ENCODE peak calls at places on chromosomes 13 and 19, in seven cellular contexts. One of them, this sample, is unnamed.
A peak's percentile ranks its signal among the peaks of the same experiment; 100 is the strongest.

GRCh38 chr19:18074192-18074591 is 12.5 kb downstream of the IL12RB1 start:
- DNase-seq in foreskin fibroblast: no peak
- DNase-seq in HepG2: peak; percentile 33
- DNase-seq in MCF 10A: no peak
- DNase-seq in adrenal gland: no peak
- DNase-seq in lower lobe of right lung: no peak
- DNase-seq in astrocyte of the cerebellum: no peak
- DNase-seq in this sample: no peak

GRCh38 chr19:31332096-31332495 is 17.1 kb downstream of the TSHZ3 start:
- DNase-seq in foreskin fibroblast: peak; percentile 62
- DNase-seq in MCF 10A: no peak
- DNase-seq in astrocyte of the cerebellum: no peak
- DNase-seq in HepG2: no peak
- DNase-seq in adrenal gland: no peak
- DNase-seq in lower lobe of right lung: no peak
- DNase-seq in this sample: no peak

GRCh38 chr13:21657538-21657937 is 13.3 kb upstream of the FGF9 start:
- DNase-seq in lower lobe of right lung: no peak
- DNase-seq in foreskin fibroblast: peak; percentile 35
- DNase-seq in HepG2: no peak
- DNase-seq in MCF 10A: peak; percentile 73
- DNase-seq in astrocyte of the cerebellum: no peak
- DNase-seq in adrenal gland: no peak
- DNase-seq in this sample: no peak

GRCh38 chr19:19817357-19817756 is 4.2 kb downstream of the ZNF506 start:
- DNase-seq in foreskin fibroblast: no peak
- DNase-seq in MCF 10A: no peak
- DNase-seq in lower lobe of right lung: no peak
- DNase-seq in adrenal gland: no peak
- DNase-seq in HepG2: no peak
- DNase-seq in astrocyte of the cerebellum: no peak
- DNase-seq in this sample: no peak

GRCh38 chr19:12806242-12807131 is at the start of gene RNASEH2A:
- DNase-seq in lower lobe of right lung: peak; percentile 94
- DNase-seq in adrenal gland: peak; percentile 88
- DNase-seq in foreskin fibroblast: peak; percentile 97
- DNase-seq in MCF 10A: peak; percentile 89
- DNase-seq in HepG2: peak; percentile 70
- DNase-seq in astrocyte of the cerebellum: peak; percentile 73
- DNase-seq in this sample: peak; percentile 75

GRCh38 chr13:26440111-26440510 is 117.4 kb upstream of the WASF3 start:
- DNase-seq in lower lobe of right lung: no peak
- DNase-seq in HepG2: no peak
- DNase-seq in foreskin fibroblast: no peak
- DNase-seq in astrocyte of the cerebellum: no peak
- DNase-seq in adrenal gland: no peak
- DNase-seq in MCF 10A: no peak
- DNase-seq in this sample: no peak

GRCh38 chr13:114118086-114118762 is 14.2 kb downstream of the RASA3 start:
- DNase-seq in astrocyte of the cerebellum: no peak
- DNase-seq in lower lobe of right lung: no peak
- DNase-seq in foreskin fibroblast: peak; percentile 57
- DNase-seq in MCF 10A: no peak
- DNase-seq in HepG2: peak; percentile 62
- DNase-seq in adrenal gland: no peak
- DNase-seq in this sample: no peak

GRCh38 chr13:51004918-51005460 is 95.4 kb downstream of the RNASEH2B start:
- DNase-seq in lower lobe of right lung: no peak
- DNase-seq in astrocyte of the cerebellum: no peak
- DNase-seq in HepG2: no peak
- DNase-seq in foreskin fibroblast: no peak
- DNase-seq in adrenal gland: no peak
- DNase-seq in MCF 10A: no peak
- DNase-seq in this sample: no peak

GRCh38 chr19:42553292-42554045 is 25.2 kb upstream of the CEACAM1 start:
- DNase-seq in foreskin fibroblast: peak; percentile 66
- DNase-seq in adrenal gland: no peak
- DNase-seq in MCF 10A: peak; percentile 26
- DNase-seq in HepG2: peak; percentile 40
- DNase-seq in astrocyte of the cerebellum: peak; percentile 26
- DNase-seq in lower lobe of right lung: no peak
- DNase-seq in this sample: no peak

GRCh38 chr19:45091031-45091918 is 1.7 kb upstream of the PPP1R37 start:
- DNase-seq in astrocyte of the cerebellum: peak; percentile 98
- DNase-seq in HepG2: no peak
- DNase-seq in lower lobe of right lung: peak; percentile 99
- DNase-seq in foreskin fibroblast: peak; percentile 100
- DNase-seq in MCF 10A: peak; percentile 99
- DNase-seq in adrenal gland: peak; percentile 98
- DNase-seq in this sample: peak; percentile 98
- TF ChIP-seq CTCF in astrocyte of the cerebellum: no peak
- TF ChIP-seq CTCF in HepG2: no peak
- TF ChIP-seq CTCF in lower lobe of right lung: no peak
- TF ChIP-seq CTCF in foreskin fibroblast: no peak
- TF ChIP-seq CTCF in MCF 10A: no peak
- TF ChIP-seq CTCF in adrenal gland: peak; percentile 5
- TF ChIP-seq CTCF in this sample: no peak

GRCh38 chr19:35153701-35154534 is 617 bp upstream of the FXYD5 start:
- DNase-seq in adrenal gland: no peak
- DNase-seq in astrocyte of the cerebellum: no peak
- DNase-seq in HepG2: no peak
- DNase-seq in lower lobe of right lung: peak; percentile 68
- DNase-seq in foreskin fibroblast: peak; percentile 72
- DNase-seq in MCF 10A: peak; percentile 63
- DNase-seq in this sample: peak; percentile 41

GRCh38 chr19:35149463-35149862 is 5.1 kb upstream of the FXYD5 start:
- DNase-seq in adrenal gland: no peak
- DNase-seq in MCF 10A: no peak
- DNase-seq in astrocyte of the cerebellum: no peak
- DNase-seq in HepG2: no peak
- DNase-seq in foreskin fibroblast: peak; percentile 25
- DNase-seq in lower lobe of right lung: no peak
- DNase-seq in this sample: no peak

GRCh38 chr19:35151273-35152065 is 3.1 kb upstream of the FXYD5 start:
- DNase-seq in adrenal gland: no peak
- DNase-seq in HepG2: no peak
- DNase-seq in astrocyte of the cerebellum: no peak
- DNase-seq in foreskin fibroblast: no peak
- DNase-seq in MCF 10A: no peak
- DNase-seq in lower lobe of right lung: no peak
- DNase-seq in this sample: no peak

GRCh38 chr19:35146746-35147466 is 3.9 kb downstream of the FXYD7 start:
- DNase-seq in MCF 10A: no peak
- DNase-seq in HepG2: no peak
- DNase-seq in astrocyte of the cerebellum: no peak
- DNase-seq in lower lobe of right lung: no peak
- DNase-seq in adrenal gland: no peak
- DNase-seq in foreskin fibroblast: no peak
- DNase-seq in this sample: no peak

DNA sequence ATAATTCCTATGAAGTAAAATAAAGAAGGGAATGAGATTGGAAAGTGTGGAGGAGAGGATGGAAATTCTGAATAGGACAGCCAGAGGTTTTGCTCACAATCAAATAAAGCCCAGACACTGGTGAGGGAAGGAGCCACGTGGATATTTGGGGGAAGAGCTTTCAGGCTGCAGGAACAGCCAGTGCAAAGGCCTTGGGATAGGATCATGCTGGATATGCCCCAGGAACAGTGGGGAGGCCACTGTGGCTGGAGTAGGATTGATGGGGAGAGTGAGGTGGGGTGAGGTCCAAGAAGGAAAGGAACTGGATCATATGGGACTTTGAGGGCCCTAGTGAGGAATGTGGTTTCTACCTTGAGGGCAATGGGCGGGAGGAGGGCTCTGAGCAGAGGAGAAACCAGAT is 4.1 kb upstream of the FXYD5 start:
- DNase-seq in adrenal gland: no peak
- DNase-seq in lower lobe of right lung: no peak
- DNase-seq in MCF 10A: no peak
- DNase-seq in astrocyte of the cerebellum: no peak
- DNase-seq in HepG2: no peak
- DNase-seq in foreskin fibroblast: no peak
- DNase-seq in this sample: no peak
- TF ChIP-seq CTCF in adrenal gland: no peak
- TF ChIP-seq CTCF in lower lobe of right lung: no peak
- TF ChIP-seq CTCF in MCF 10A: no peak
- TF ChIP-seq CTCF in astrocyte of the cerebellum: no peak
- TF ChIP-seq CTCF in HepG2: no peak
- TF ChIP-seq CTCF in foreskin fibroblast: no peak
- TF ChIP-seq CTCF in this sample: no peak

GRCh38 chr19:51904331-51905165 is at the start of gene ZNF649:
- DNase-seq in MCF 10A: peak; percentile 92
- DNase-seq in foreskin fibroblast: peak; percentile 95
- DNase-seq in adrenal gland: peak; percentile 84
- DNase-seq in astrocyte of the cerebellum: peak; percentile 58
- DNase-seq in HepG2: peak; percentile 83
- DNase-seq in lower lobe of right lung: peak; percentile 90
- DNase-seq in this sample: peak; percentile 74

GRCh38 chr19:51903192-51903591 is 1.6 kb downstream of the ZNF649 start:
- DNase-seq in foreskin fibroblast: no peak
- DNase-seq in MCF 10A: no peak
- DNase-seq in astrocyte of the cerebellum: no peak
- DNase-seq in HepG2: no peak
- DNase-seq in lower lobe of right lung: no peak
- DNase-seq in adrenal gland: no peak
- DNase-seq in this sample: no peak

GRCh38 chr19:51901860-51902259 is 3.0 kb downstream of the ZNF649 start:
- DNase-seq in astrocyte of the cerebellum: no peak
- DNase-seq in HepG2: no peak
- DNase-seq in adrenal gland: no peak
- DNase-seq in foreskin fibroblast: peak; percentile 14
- DNase-seq in lower lobe of right lung: no peak
- DNase-seq in MCF 10A: no peak
- DNase-seq in this sample: no peak
- TF ChIP-seq CTCF in astrocyte of the cerebellum: no peak
- TF ChIP-seq CTCF in HepG2: peak; percentile 13
- TF ChIP-seq CTCF in adrenal gland: no peak
- TF ChIP-seq CTCF in foreskin fibroblast: no peak
- TF ChIP-seq CTCF in lower lobe of right lung: no peak
- TF ChIP-seq CTCF in MCF 10A: no peak
- TF ChIP-seq CTCF in this sample: no peak

GRCh38 chr19:5050905-5051304 is 82.0 kb downstream of the KDM4B start:
- DNase-seq in foreskin fibroblast: no peak
- DNase-seq in astrocyte of the cerebellum: no peak
- DNase-seq in lower lobe of right lung: no peak
- DNase-seq in MCF 10A: no peak
- DNase-seq in adrenal gland: no peak
- DNase-seq in HepG2: no peak
- DNase-seq in this sample: no peak

GRCh38 chr19:5051619-5052018 is 82.7 kb downstream of the KDM4B start:
- DNase-seq in adrenal gland: no peak
- DNase-seq in HepG2: no peak
- DNase-seq in astrocyte of the cerebellum: no peak
- DNase-seq in MCF 10A: no peak
- DNase-seq in foreskin fibroblast: no peak
- DNase-seq in lower lobe of right lung: no peak
- DNase-seq in this sample: no peak

GRCh38 chr19:5052945-5053485 is 84.1 kb downstream of the KDM4B start:
- DNase-seq in astrocyte of the cerebellum: no peak
- DNase-seq in lower lobe of right lung: no peak
- DNase-seq in adrenal gland: no peak
- DNase-seq in HepG2: no peak
- DNase-seq in MCF 10A: no peak
- DNase-seq in foreskin fibroblast: no peak
- DNase-seq in this sample: no peak

GRCh38 chr19:5053661-5054060 is 84.7 kb downstream of the KDM4B start:
- DNase-seq in lower lobe of right lung: no peak
- DNase-seq in foreskin fibroblast: no peak
- DNase-seq in MCF 10A: no peak
- DNase-seq in adrenal gland: no peak
- DNase-seq in HepG2: no peak
- DNase-seq in astrocyte of the cerebellum: no peak
- DNase-seq in this sample: no peak

DNA sequence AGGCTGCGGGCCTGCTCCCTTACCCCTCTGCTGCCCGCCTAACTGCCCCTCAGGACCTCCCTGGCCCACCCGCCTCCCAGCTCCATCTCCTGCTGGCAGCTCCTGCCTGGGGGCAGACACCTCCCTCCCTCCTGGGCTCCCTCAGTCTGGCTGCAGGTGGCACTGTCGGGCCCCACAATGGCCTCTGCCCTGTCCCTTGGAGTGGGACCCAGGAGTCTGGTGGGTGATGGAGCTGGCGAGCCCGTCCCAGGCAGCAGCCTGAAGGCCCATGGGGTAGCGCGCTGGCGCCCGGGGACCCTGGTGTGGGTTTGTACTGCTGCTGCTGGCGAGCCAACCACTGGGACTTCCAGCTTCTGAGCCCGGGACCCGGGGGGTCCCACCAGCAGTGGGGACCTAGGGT is 83.6 kb downstream of the KDM4B start:
- DNase-seq in lower lobe of right lung: no peak
- DNase-seq in MCF 10A: no peak
- DNase-seq in HepG2: no peak
- DNase-seq in astrocyte of the cerebellum: no peak
- DNase-seq in foreskin fibroblast: no peak
- DNase-seq in adrenal gland: no peak
- DNase-seq in this sample: no peak
- TF ChIP-seq CTCF in lower lobe of right lung: no peak
- TF ChIP-seq CTCF in MCF 10A: no peak
- TF ChIP-seq CTCF in HepG2: no peak
- TF ChIP-seq CTCF in astrocyte of the cerebellum: peak; percentile 11
- TF ChIP-seq CTCF in foreskin fibroblast: no peak
- TF ChIP-seq CTCF in adrenal gland: no peak
- TF ChIP-seq CTCF in this sample: peak; percentile 26